ENCODE peak calls at places on chromosomes 6 and 20, in five cellular contexts. A is heart right ventricle, V is GM03348, H is erythroblast, O is HL-60. C is an unnamed sample.
A peak's percentile ranks its signal among the peaks of the same experiment; 100 is the strongest.

GRCh38 chr6:106451419-106451818 is 90.9 kb downstream of the CRYBG1 start:
- DNase-seq in O (no peak), H (no peak), V (peak; percentile 12), A (no peak), C (no peak)

GRCh38 chr6:52317841-52318581 is 33.5 kb upstream of the MCM3 start:
- DNase-seq in H (no peak), V (peak; percentile 76), O (peak; percentile 40), A (no peak), C (no peak)

GRCh38 chr20:53922901-53923314 is 147.5 kb downstream of the BCAS1 start:
- DNase-seq in H (no peak), A (no peak), V (peak; percentile 58), O (peak; percentile 84), C (no peak)

GRCh38 chr6:170074435-170074834 is 216.4 kb downstream of the DLL1 start:
- DNase-seq in A (no peak), H (no peak), V (no peak), O (no peak), C (no peak)

GRCh38 chr20:57414867-57415592 is 23.8 kb downstream of the RBM38 start:
- DNase-seq in H (peak; percentile 99), V (peak; percentile 38), O (no peak), A (no peak), C (no peak)

GRCh38 chr6:48183174-48183573 is 72.2 kb upstream of the PTCHD4 start:
- DNase-seq in V (no peak), A (no peak), O (no peak), H (no peak), C (no peak)

GRCh38 chr6:4510906-4511625 is 265.1 kb upstream of the CDYL start:
- DNase-seq in O (no peak), A (no peak), H (no peak), V (no peak), C (peak; percentile 93)

GRCh38 chr20:17647391-17648305 is 34.4 kb downstream of the RRBP1 start:
- DNase-seq in A (no peak), V (no peak), H (no peak), O (no peak), C (no peak)

GRCh38 chr6:11586574-11586973 is 49.0 kb downstream of the TMEM170B start:
- DNase-seq in A (no peak), V (peak; percentile 77), H (no peak), O (no peak), C (peak; percentile 26)

GRCh38 chr6:41455818-41456217 is 90.4 kb upstream of the FOXP4 start:
- DNase-seq in O (no peak), A (no peak), V (no peak), H (no peak), C (no peak)

GRCh38 chr6:20340459-20340858 is 61.2 kb upstream of the E2F3 start:
- DNase-seq in O (no peak), H (no peak), A (no peak), V (no peak), C (peak; percentile 76)

GRCh38 chr20:51440589-51440988 is 101.9 kb downstream of the NFATC2 start:
- DNase-seq in O (no peak), H (no peak), V (no peak), A (no peak), C (no peak)

GRCh38 chr20:49668181-49668877 is 45.3 kb downstream of the B4GALT5 start:
- DNase-seq in A (peak; percentile 30), O (no peak), H (peak; percentile 87), V (no peak), C (no peak)

GRCh38 chr6:20875369-20875963 is 341.2 kb downstream of the CDKAL1 start:
- DNase-seq in V (peak; percentile 32), H (no peak), A (no peak), O (no peak), C (peak; percentile 34)

GRCh38 chr6:38997128-38997761 is 51.3 kb upstream of the GLP1R start:
- DNase-seq in A (peak; percentile 11), V (peak; percentile 11), H (peak; percentile 40), O (peak; percentile 7), C (peak; percentile 24)

GRCh38 chr6:16591681-16592549 is 169.3 kb downstream of the ATXN1 start:
- DNase-seq in H (no peak), O (no peak), V (no peak), A (no peak), C (no peak)

GRCh38 chr6:38404355-38404754 is 235.4 kb downstream of the BTBD9 start:
- DNase-seq in A (no peak), V (no peak), H (no peak), O (no peak), C (peak; percentile 8)

GRCh38 chr6:16239798-16240123 is 1.4 kb downstream of the GMPR start:
- DNase-seq in O (no peak), A (peak; percentile 78), H (peak; percentile 91), V (no peak), C (no peak)

GRCh38 chr6:120871416-120872261 is 462.6 kb downstream of the TBC1D32 start:
- DNase-seq in O (no peak), H (no peak), A (no peak), V (no peak), C (peak; percentile 34)

GRCh38 chr6:161374971-161375873 is 101.4 kb upstream of the AGPAT4 start:
- DNase-seq in A (peak; percentile 36), V (no peak), H (no peak), O (no peak), C (no peak)

GRCh38 chr6:112054520-112055160 is 736 bp downstream of the CCN6 start:
- DNase-seq in V (peak; percentile 16), O (no peak), H (no peak), A (no peak), C (no peak)

GRCh38 chr6:42564496-42564890 is 664 bp downstream of the UBR2 start:
- DNase-seq in V (no peak), O (no peak), A (no peak), H (no peak), C (peak; percentile 76)

GRCh38 chr6:31354248-31354647 is 2.7 kb downstream of the HLA-B start:
- DNase-seq in V (no peak), H (no peak), A (no peak), O (no peak), C (no peak)

GRCh38 chr6:113381957-113382356 is 475.2 kb upstream of the MARCKS start:
- DNase-seq in O (peak; percentile 43), H (no peak), V (no peak), A (peak; percentile 18), C (peak; percentile 40)

GRCh38 chr20:41173791-41174341 is 36.5 kb downstream of the PLCG1 start:
- DNase-seq in A (peak; percentile 3), V (no peak), O (no peak), H (no peak), C (peak; percentile 4)

GRCh38 chr20:60095456-60095855 is 137.2 kb downstream of the CDH26 start:
- DNase-seq in A (peak; percentile 28), V (no peak), O (no peak), H (no peak), C (peak; percentile 56)

GRCh38 chr20:25525857-25526256 is 59.5 kb downstream of the NINL start:
- DNase-seq in O (no peak), V (peak; percentile 94), H (no peak), A (no peak), C (no peak)

GRCh38 chr6:107275330-107275865 is 160.1 kb upstream of the BEND3 start:
- DNase-seq in V (no peak), H (peak; percentile 94), A (no peak), O (no peak), C (no peak)

GRCh38 chr20:63305393-63305792 is 12.4 kb downstream of the COL20A1 start:
- DNase-seq in A (no peak), O (no peak), V (no peak), H (no peak), C (no peak)

GRCh38 chr20:37265152-37265551 is 3.5 kb upstream of the GHRH start:
- DNase-seq in O (peak; percentile 92), A (no peak), V (no peak), H (no peak), C (no peak)

GRCh38 chr6:53032853-53033252 is 32.4 kb upstream of the FBXO9 start:
- DNase-seq in O (no peak), V (no peak), A (no peak), H (no peak), C (no peak)

GRCh38 chr20:50724851-50725721 is 6.3 kb upstream of the PARD6B start:
- DNase-seq in O (no peak), V (peak; percentile 93), H (no peak), A (peak; percentile 68), C (peak; percentile 82)

GRCh38 chr6:165659945-165660862 is 2.8 kb downstream of the PDE10A start:
- DNase-seq in A (peak; percentile 37), V (peak; percentile 42), H (no peak), O (no peak), C (peak; percentile 59)

GRCh38 chr6:44630125-44631028 is 242.9 kb downstream of the CDC5L start:
- DNase-seq in A (no peak), O (peak; percentile 41), V (peak; percentile 94), H (peak; percentile 7), C (peak; percentile 89)

GRCh38 chr6:32313964-32314363 is 57.7 kb downstream of the TSBP1 start:
- DNase-seq in O (no peak), H (no peak), A (no peak), V (no peak), C (no peak)

GRCh38 chr6:158002249-158002950 is 20.7 kb downstream of the SYNJ2 start:
- DNase-seq in O (no peak), V (no peak), H (no peak), A (no peak), C (no peak)

GRCh38 chr20:21099653-21100589 is 6.2 kb downstream of the LINC00237 start:
- DNase-seq in O (peak; percentile 89), V (peak; percentile 24), A (no peak), H (peak; percentile 56), C (no peak)

GRCh38 chr6:39362487-39362865 is 40.0 kb upstream of the KCNK16 start:
- DNase-seq in O (no peak), A (no peak), V (peak; percentile 42), H (no peak), C (peak; percentile 38)

C was measured in SJCRH30.